ENCODE peak calls at places on chromosomes 5 and 9, in four cellular contexts. One of them, this sample, is unnamed.

GRCh38 chr9:4196376-4196775 is 103.5 kb downstream of the GLIS3 start:
- DNase-seq in coronary artery: no peak
- DNase-seq in psoas muscle: no peak
- DNase-seq in adipocyte: no peak
- DNase-seq in this sample: no peak

GRCh38 chr5:119274024-119274766 is 81.6 kb upstream of the TNFAIP8 start:
- DNase-seq in coronary artery: no peak
- DNase-seq in psoas muscle: no peak
- DNase-seq in adipocyte: no peak
- DNase-seq in this sample: no peak

GRCh38 chr9:85569988-85570387 is 171.8 kb downstream of the AGTPBP1 start:
- DNase-seq in coronary artery: no peak
- DNase-seq in psoas muscle: no peak
- DNase-seq in adipocyte: peak
- DNase-seq in this sample: no peak

GRCh38 chr5:96919754-96920197 is 16.1 kb upstream of the LNPEP start:
- DNase-seq in coronary artery: no peak
- DNase-seq in psoas muscle: no peak
- DNase-seq in adipocyte: no peak
- DNase-seq in this sample: no peak

GRCh38 chr5:91146221-91146620 is 236.9 kb downstream of the ARRDC3 start:
- DNase-seq in coronary artery: no peak
- DNase-seq in psoas muscle: no peak
- DNase-seq in adipocyte: peak
- DNase-seq in this sample: no peak

GRCh38 chr9:83070257-83070656 is 7.3 kb upstream of the RASEF start:
- DNase-seq in coronary artery: no peak
- DNase-seq in psoas muscle: no peak
- DNase-seq in adipocyte: peak
- DNase-seq in this sample: no peak

GRCh38 chr9:108142504-108143201 is 653.1 kb upstream of the KLF4 start:
- DNase-seq in coronary artery: peak
- DNase-seq in psoas muscle: peak
- DNase-seq in adipocyte: peak
- DNase-seq in this sample: peak

GRCh38 chr9:77987104-77987656 is 44.4 kb downstream of the GNAQ start:
- DNase-seq in coronary artery: no peak
- DNase-seq in psoas muscle: no peak
- DNase-seq in adipocyte: no peak
- DNase-seq in this sample: no peak

GRCh38 chr9:134626141-134626423 is 15.5 kb upstream of the COL5A1 start:
- DNase-seq in coronary artery: no peak
- DNase-seq in psoas muscle: no peak
- DNase-seq in adipocyte: no peak
- DNase-seq in this sample: peak

GRCh38 chr5:168128154-168128553 is 163.3 kb upstream of the WWC1 start:
- DNase-seq in coronary artery: no peak
- DNase-seq in psoas muscle: no peak
- DNase-seq in adipocyte: no peak
- DNase-seq in this sample: no peak

GRCh38 chr9:35680331-35681105 is 6.8 kb downstream of the CA9 start:
- DNase-seq in coronary artery: no peak
- DNase-seq in psoas muscle: no peak
- DNase-seq in adipocyte: no peak
- DNase-seq in this sample: no peak

This sample was measured in sciatic nerve.